ENCODE peak calls at places on chromosomes 2 and 18, in seven cellular contexts. N is bronchial epithelial cell, M is HepG2, S is uterus, V is GM12865, W is pancreas, H is cardiac muscle cell. K is an unnamed sample.

GRCh38 chr2:16400127-16400623 is 265.5 kb downstream of the CYRIA start:
- DNase-seq in M (no peak), S (no peak), W (no peak), H (no peak), V (peak; percentile 8), N (no peak), K (no peak)

GRCh38 chr2:221100467-221101089 is 471.5 kb downstream of the EPHA4 start:
- DNase-seq in M (no peak), S (no peak), H (no peak), V (no peak), N (no peak), W (no peak), K (no peak)

GRCh38 chr2:56077352-56077915 is 106.4 kb upstream of the CCDC85A start:
- DNase-seq in S (no peak), H (peak; percentile 17), M (peak; percentile 49), W (no peak), V (peak; percentile 23), N (peak; percentile 34), K (peak; percentile 27)

GRCh38 chr2:151569167-151569566 is 159.5 kb downstream of the RIF1 start:
- DNase-seq in S (no peak), V (no peak), M (no peak), H (peak; percentile 14), W (no peak), N (no peak), K (no peak)

GRCh38 chr18:6629635-6630140 is 99.8 kb upstream of the ARHGAP28 start:
- DNase-seq in M (no peak), H (peak; percentile 78), S (no peak), W (no peak), V (no peak), N (peak; percentile 61), K (no peak)

GRCh38 chr2:63861220-63861822 is 19.6 kb downstream of the UGP2 start:
- DNase-seq in M (peak; percentile 54), V (peak; percentile 81), S (peak; percentile 66), N (peak; percentile 67), H (peak; percentile 81), W (no peak), K (peak; percentile 77)

GRCh38 chr18:8654482-8655451 is 45.5 kb downstream of the RAB12 start:
- DNase-seq in M (no peak), S (no peak), H (peak; percentile 43), W (no peak), N (peak; percentile 38), V (no peak), K (peak; percentile 41)

GRCh38 chr2:68747413-68747812 is 12.8 kb downstream of the ARHGAP25 start:
- DNase-seq in V (no peak), N (no peak), W (no peak), M (no peak), H (no peak), S (no peak), K (no peak)

GRCh38 chr2:14385043-14385442 is 247.5 kb upstream of the LRATD1 start:
- DNase-seq in S (no peak), N (no peak), H (no peak), W (no peak), V (peak; percentile 15), M (no peak), K (no peak)

GRCh38 chr2:213246665-213247281 is 37.5 kb upstream of the SPAG16 start:
- DNase-seq in N (peak; percentile 55), S (no peak), M (peak; percentile 48), W (peak; percentile 26), H (peak; percentile 73), V (peak; percentile 83), K (peak; percentile 65)

GRCh38 chr2:74119324-74119723 is 28.4 kb downstream of the BOLA3 start:
- DNase-seq in S (no peak), H (peak; percentile 25), M (no peak), W (no peak), N (no peak), V (peak; percentile 32), K (peak; percentile 7)
- TF ChIP-seq CTCF in S (peak; percentile 13), H (no peak), M (peak; percentile 9), W (no peak), N (no peak), V (peak; percentile 21), K (peak; percentile 32)

GRCh38 chr2:160063266-160063665 is 851 bp upstream of the PLA2R1 start:
- DNase-seq in S (no peak), W (no peak), M (no peak), V (no peak), H (peak; percentile 13), N (no peak), K (no peak)

GRCh38 chr2:160062283-160063005 is at the start of gene PLA2R1:
- DNase-seq in W (peak; percentile 48), N (peak; percentile 38), V (no peak), H (peak; percentile 59), S (peak; percentile 63), M (no peak), K (peak; percentile 28)

GRCh38 chr2:160060297-160060696 is 2.1 kb downstream of the PLA2R1 start:
- DNase-seq in W (no peak), V (no peak), H (no peak), M (no peak), S (no peak), N (no peak), K (no peak)

GRCh38 chr2:160063895-160064577 is 1.6 kb upstream of the PLA2R1 start:
- DNase-seq in W (no peak), N (no peak), S (no peak), M (no peak), H (no peak), V (no peak), K (no peak)

GRCh38 chr2:160061533-160062282 is 707 bp downstream of the PLA2R1 start:
- DNase-seq in H (peak; percentile 25), S (peak; percentile 36), M (no peak), V (no peak), W (no peak), N (no peak), K (no peak)
- H3K4me3 ChIP-seq in H (peak overlapping the region; percentile 46), S (peak overlapping the region; percentile 85), M (peak overlapping the region; percentile 36), V (no peak overlapping the region), W (peak overlapping the region; percentile 56), N (peak overlapping the region; percentile 67), K (peak overlapping the region; percentile 68)

GRCh38 chr18:2293109-2293839 is 278.0 kb downstream of the METTL4 start:
- DNase-seq in V (peak; percentile 9), N (no peak), H (no peak), W (no peak), M (no peak), S (peak; percentile 11), K (no peak)
- TF ChIP-seq CTCF in V (peak; percentile 12), N (no peak), H (no peak), W (no peak), M (no peak), S (no peak), K (no peak)

DNA sequence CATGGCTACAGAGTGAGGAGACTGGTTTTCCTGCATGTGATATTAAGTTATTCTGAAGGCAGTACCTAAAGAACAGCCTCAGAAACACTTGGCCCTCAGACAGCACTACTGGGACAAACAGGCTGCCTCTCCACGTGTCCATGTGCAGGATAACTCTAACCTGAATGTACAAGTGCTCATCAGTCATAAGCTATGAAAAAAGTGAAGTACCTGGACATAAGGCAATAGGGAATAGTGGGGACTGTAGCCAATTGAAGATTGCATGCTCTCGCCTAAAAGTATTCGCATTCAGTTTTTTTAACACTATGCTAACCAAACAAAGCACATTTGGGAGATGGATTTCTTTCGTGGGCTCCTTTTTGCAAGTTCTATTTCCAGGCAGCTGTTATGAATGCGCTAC is 33.0 kb downstream of the SLC14A1 start:
- DNase-seq in N (no peak), S (no peak), M (no peak), W (no peak), H (no peak), V (no peak), K (no peak)
- H3K4me3 ChIP-seq in N (no peak overlapping the region), S (no peak overlapping the region), M (no peak overlapping the region), W (no peak overlapping the region), H (no peak overlapping the region), V (no peak overlapping the region), K (no peak overlapping the region)

GRCh38 chr2:217061916-217062315 is 202.1 kb upstream of the TNP1 start:
- DNase-seq in H (no peak), W (no peak), S (no peak), V (no peak), M (no peak), N (no peak), K (no peak)

GRCh38 chr2:217062774-217063173 is 202.9 kb upstream of the TNP1 start:
- DNase-seq in V (no peak), M (no peak), N (no peak), H (no peak), S (no peak), W (no peak), K (no peak)

GRCh38 chr2:217065695-217066405 is 206.0 kb upstream of the TNP1 start:
- DNase-seq in S (no peak), V (no peak), W (no peak), H (peak; percentile 94), M (no peak), N (peak; percentile 90), K (peak; percentile 99)

GRCh38 chr2:217066510-217067270 is 206.8 kb upstream of the TNP1 start:
- DNase-seq in V (no peak), W (no peak), M (no peak), H (no peak), S (no peak), N (no peak), K (peak; percentile 83)

GRCh38 chr2:217064234-217065103 is 204.6 kb upstream of the TNP1 start:
- DNase-seq in V (peak; percentile 15), S (peak; percentile 54), H (peak; percentile 69), M (no peak), N (no peak), W (no peak), K (peak; percentile 80)
- TF ChIP-seq CTCF in V (no peak), S (no peak), H (no peak), M (no peak), N (no peak), W (no peak), K (no peak)

GRCh38 chr2:119156891-119157773 is 1.4 kb downstream of the C1QL2 start:
- DNase-seq in M (no peak), N (no peak), S (no peak), H (no peak), V (no peak), W (no peak), K (no peak)

GRCh38 chr2:119158563-119159347 is at the start of gene C1QL2:
- DNase-seq in S (no peak), V (no peak), W (no peak), M (no peak), N (no peak), H (no peak), K (no peak)

GRCh38 chr2:119156105-119156890 is 2.3 kb downstream of the C1QL2 start:
- DNase-seq in V (no peak), M (no peak), W (no peak), H (no peak), S (no peak), N (peak; percentile 11), K (no peak)

GRCh38 chr2:119155633-119156032 is 2.9 kb downstream of the C1QL2 start:
- DNase-seq in M (no peak), W (no peak), S (no peak), N (no peak), V (no peak), H (no peak), K (no peak)

DNA sequence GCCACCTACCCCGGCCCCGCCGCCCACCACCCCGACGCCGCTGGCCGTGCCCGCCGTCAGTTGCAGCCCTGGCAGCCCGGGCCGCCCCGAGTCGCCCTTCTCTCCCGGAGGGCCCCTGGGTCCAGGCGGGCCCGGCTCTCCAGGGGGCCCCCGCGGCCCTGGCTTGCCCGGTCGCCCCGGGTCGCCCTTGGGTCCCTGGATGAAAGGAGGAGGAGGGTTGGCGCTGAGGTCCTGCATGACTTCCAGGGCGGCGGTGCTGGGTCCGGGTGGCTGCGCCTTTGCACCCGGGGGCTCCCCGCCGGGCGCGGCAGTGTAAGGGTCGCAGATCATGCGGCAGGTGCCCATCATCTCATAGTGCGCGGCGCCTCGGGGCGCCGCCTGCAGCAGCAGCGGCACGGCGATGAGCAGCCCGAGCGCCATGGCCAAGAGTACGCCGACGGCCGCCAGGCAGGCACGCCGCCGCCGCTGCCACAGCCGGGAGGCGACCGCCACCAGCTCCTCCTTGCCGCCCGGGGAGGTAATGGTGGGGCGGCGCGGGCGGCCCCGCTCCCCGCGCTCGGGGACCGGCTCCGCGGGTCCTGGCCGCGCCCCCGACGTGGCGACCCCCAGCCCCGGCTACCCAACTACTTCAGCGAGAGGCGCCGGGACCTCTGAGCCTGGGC is 570 bp downstream of the C1QL2 start:
- DNase-seq in M (no peak), H (no peak), N (no peak), V (no peak), W (no peak), S (no peak), K (no peak)
- H3K4me3 ChIP-seq in M (no peak overlapping the region), H (peak overlapping the region; percentile 28), N (no peak overlapping the region), V (no peak overlapping the region), W (no peak overlapping the region), S (no peak overlapping the region), K (no peak overlapping the region)